ENCODE peak calls at places on chromosome 16, in ten cellular contexts. P is NCI-H1436; C is H4; S is anterior cingulate cortex; Y is H1; A is HT-29; Q is OCI-LY7; F is GF-D8; B is iPS-NIHi11; R is activated effector memory CD4-positive, alpha-beta T cell treated with Interleukin-2 at 50 U/mL for 16 hours. G is an unnamed sample.

GRCh38 chr16:88785106-88785924 is at the start of gene PIEZO1:
- DNase-seq in A (peak; percentile 55), S (peak; percentile 60), F (peak; percentile 13), R (peak; percentile 76), Y (no peak), C (no peak), Q (peak; percentile 82), P (peak; percentile 35), B (peak; percentile 78), G (no peak)

GRCh38 chr16:85137323-85138072 is 25.2 kb upstream of the CIBAR2 start:
- DNase-seq in S (peak; percentile 73), A (peak; percentile 47), P (no peak), Q (no peak), Y (no peak), C (peak; percentile 85), B (peak; percentile 68), F (no peak), R (no peak), G (peak; percentile 79)

GRCh38 chr16:57255686-57256415 is 10.8 kb downstream of the ARL2BP start:
- DNase-seq in B (no peak), S (no peak), P (no peak), Y (no peak), A (no peak), C (no peak), Q (no peak), R (no peak), F (no peak), G (no peak)

GRCh38 chr16:73605309-73605708 is 557.4 kb upstream of the ZFHX3 start:
- DNase-seq in A (no peak), F (no peak), R (no peak), Q (no peak), S (no peak), P (no peak), Y (peak; percentile 19), C (no peak), B (peak; percentile 36), G (no peak)

GRCh38 chr16:54936979-54937672 is 6.5 kb downstream of the IRX5 start:
- DNase-seq in P (no peak), S (no peak), B (peak; percentile 68), Q (no peak), A (peak; percentile 42), C (no peak), Y (no peak), R (no peak), F (peak; percentile 33), G (no peak)

GRCh38 chr16:27408012-27408601 is 6.1 kb downstream of the IL21R start:
- DNase-seq in F (no peak), Y (no peak), A (no peak), Q (peak; percentile 42), C (no peak), P (no peak), R (no peak), B (no peak), S (no peak), G (no peak)

GRCh38 chr16:85395207-85395912 is 217.8 kb upstream of the GSE1 start:
- DNase-seq in R (no peak), F (peak; percentile 39), C (peak; percentile 99), S (no peak), A (peak; percentile 94), P (peak; percentile 80), B (peak; percentile 73), Q (no peak), Y (no peak), G (peak; percentile 47)

GRCh38 chr16:31868701-31869167 is 4.9 kb upstream of the ZNF267 start:
- DNase-seq in S (peak; percentile 71), B (peak; percentile 65), Q (peak; percentile 80), A (peak; percentile 86), P (peak; percentile 65), F (peak; percentile 18), R (peak; percentile 66), Y (no peak), C (peak; percentile 62), G (peak; percentile 33)

GRCh38 chr16:35711435-35711834 is 2252.0 kb downstream of the TP53TG3F start:
- DNase-seq in Y (no peak), S (no peak), P (no peak), C (no peak), R (no peak), B (no peak), Q (no peak), A (no peak), F (no peak), G (no peak)

GRCh38 chr16:12646490-12647274 is 157.0 kb downstream of the CPPED1 start:
- DNase-seq in Y (no peak), C (peak; percentile 39), S (peak; percentile 44), B (no peak), R (no peak), Q (no peak), A (no peak), F (no peak), P (no peak), G (peak; percentile 5)

GRCh38 chr16:19559242-19559910 is 3.9 kb downstream of the VPS35L start:
- DNase-seq in Q (peak; percentile 67), P (peak; percentile 34), R (no peak), C (peak; percentile 23), A (peak; percentile 81), B (peak; percentile 17), F (peak; percentile 2), Y (no peak), S (no peak), G (no peak)

GRCh38 chr16:4780235-4780634 is 7.9 kb downstream of the SEPTIN12 start:
- DNase-seq in R (no peak), A (no peak), Q (no peak), S (no peak), F (no peak), P (no peak), B (no peak), Y (no peak), C (no peak), G (no peak)

GRCh38 chr16:6600167-6600566 is 732.5 kb upstream of the RBFOX1 start:
- DNase-seq in C (no peak), A (no peak), S (no peak), F (no peak), P (no peak), R (no peak), B (no peak), Y (no peak), Q (no peak), G (no peak)

GRCh38 chr16:67528870-67529638 is 425 bp downstream of the RIPOR1 start:
- DNase-seq in R (no peak), S (no peak), Y (no peak), Q (peak; percentile 17), F (no peak), P (no peak), B (peak; percentile 66), A (peak; percentile 54), C (no peak), G (no peak)

GRCh38 chr16:11658896-11659708 is 9.2 kb upstream of the SNN start:
- DNase-seq in Y (no peak), S (no peak), B (peak; percentile 39), P (peak; percentile 58), R (no peak), A (no peak), C (no peak), F (no peak), Q (no peak), G (no peak)

GRCh38 chr16:67236551-67237395 is 9.8 kb downstream of the TMEM208 start:
- DNase-seq in B (peak; percentile 98), Y (peak; percentile 77), A (peak; percentile 68), C (no peak), S (no peak), R (peak; percentile 73), P (no peak), Q (peak; percentile 83), F (no peak), G (no peak)

GRCh38 chr16:69820926-69821541 is 58.9 kb downstream of the WWP2 start:
- DNase-seq in B (no peak), S (peak; percentile 14), P (no peak), R (no peak), F (no peak), C (no peak), Q (no peak), Y (no peak), A (no peak), G (peak; percentile 19)

GRCh38 chr16:566475-567361 is at the start of gene NHLRC4:
- DNase-seq in S (no peak), C (no peak), B (peak; percentile 88), R (peak; percentile 49), A (peak; percentile 25), Q (peak; percentile 90), F (peak; percentile 80), P (peak; percentile 15), Y (no peak), G (no peak)

GRCh38 chr16:30394603-30395154 is 541 bp upstream of the ZNF48 start:
- DNase-seq in S (no peak), C (no peak), R (no peak), Q (no peak), A (no peak), P (peak; percentile 42), Y (no peak), B (peak; percentile 75), F (no peak), G (no peak)

GRCh38 chr16:50011707-50012106 is 13.3 kb upstream of the CNEP1R1 start:
- DNase-seq in A (no peak), P (no peak), C (no peak), Y (no peak), F (peak; percentile 2), R (no peak), Q (no peak), S (no peak), B (no peak), G (no peak)